ENCODE peak calls at places on chromosomes 11 and 22, in nine cellular contexts. C is NB4; O is mucosa of gallbladder; M is ELF-1; X is endodermal cell; G is NCI-H1694; W is T-cell; E is Calu3; L is activated CD4-positive, CD25-positive, alpha-beta regulatory T cell. P is an unnamed sample.

GRCh38 chr11:9753031-9753430 is 89.2 kb downstream of the SWAP70 start:
- DNase-seq in C (peak), O (no peak), M (no peak), X (no peak), G (no peak), W (no peak), E (no peak), L (no peak), P (no peak)

GRCh38 chr11:79199729-79200354 is 241.0 kb downstream of the TENM4 start:
- DNase-seq in C (no peak), O (no peak), M (no peak), X (no peak), G (no peak), W (no peak), E (no peak), L (no peak), P (no peak)

GRCh38 chr22:31826443-31826842 is 72.6 kb downstream of the DEPDC5 start:
- DNase-seq in C (no peak), O (no peak), M (no peak), X (no peak), G (no peak), W (no peak), E (no peak), L (no peak), P (no peak)

GRCh38 chr11:47004595-47005033 is 68.1 kb downstream of the CSTPP1 start:
- DNase-seq in C (peak), O (peak), M (peak), X (no peak), G (peak), W (no peak), E (peak), L (no peak), P (peak)

GRCh38 chr11:78526497-78527146 is 48.0 kb downstream of the NARS2 start:
- DNase-seq in C (no peak), O (no peak), M (no peak), X (no peak), G (no peak), W (no peak), E (no peak), L (no peak), P (no peak)

GRCh38 chr11:68682531-68682931 is 1.8 kb upstream of the GAL start:
- DNase-seq in C (peak), O (no peak), M (no peak), X (no peak), G (no peak), W (no peak), E (no peak), L (no peak), P (no peak)

GRCh38 chr11:36055356-36055755 is 111.5 kb downstream of the LDLRAD3 start:
- DNase-seq in C (no peak), O (no peak), M (no peak), X (no peak), G (peak), W (no peak), E (no peak), L (no peak), P (no peak)

GRCh38 chr22:35541254-35541748 is 670 bp downstream of the RASD2 start:
- DNase-seq in C (no peak), O (no peak), M (no peak), X (peak), G (no peak), W (no peak), E (peak), L (no peak), P (no peak)

GRCh38 chr11:27209562-27210005 is 153.4 kb downstream of the CCDC34 start:
- DNase-seq in C (peak), O (no peak), M (peak), X (peak), G (peak), W (no peak), E (peak), L (no peak), P (no peak)

GRCh38 chr11:73359341-73359740 is 16.9 kb upstream of the RELT start:
- DNase-seq in C (no peak), O (no peak), M (no peak), X (no peak), G (no peak), W (no peak), E (no peak), L (no peak), P (no peak)

GRCh38 chr11:71191201-71191600 is 61.2 kb downstream of the SHANK2 start:
- DNase-seq in C (no peak), O (no peak), M (no peak), X (no peak), G (no peak), W (no peak), E (no peak), L (no peak), P (no peak)

GRCh38 chr11:72975778-72976520 is 161.7 kb downstream of the ATG16L2 start:
- DNase-seq in C (peak), O (no peak), M (no peak), X (no peak), G (no peak), W (no peak), E (no peak), L (no peak), P (no peak)

GRCh38 chr11:88338223-88338661 is 706 bp upstream of the CTSC start:
- DNase-seq in C (peak), O (peak), M (peak), X (peak), G (peak), W (peak), E (peak), L (peak), P (peak)

GRCh38 chr11:14908214-14908880 is 16.3 kb upstream of the CYP2R1 start:
- DNase-seq in C (peak), O (peak), M (peak), X (peak), G (peak), W (no peak), E (no peak), L (peak), P (peak)

GRCh38 chr11:133134561-133135173 is 397.6 kb downstream of the OPCML start:
- DNase-seq in C (peak), O (peak), M (peak), X (peak), G (peak), W (no peak), E (peak), L (no peak), P (peak)

GRCh38 chr11:118152552-118153471 is at the start of gene SCN4B:
- DNase-seq in C (peak), O (peak), M (peak), X (peak), G (no peak), W (no peak), E (peak), L (no peak), P (peak)

GRCh38 chr11:33387996-33388395 is 130.8 kb downstream of the HIPK3 start:
- DNase-seq in C (no peak), O (no peak), M (no peak), X (no peak), G (no peak), W (no peak), E (no peak), L (no peak), P (no peak)

GRCh38 chr11:69064394-69064957 is 15.7 kb downstream of the TPCN2 start:
- DNase-seq in C (peak), O (no peak), M (no peak), X (no peak), G (no peak), W (no peak), E (no peak), L (no peak), P (no peak)

GRCh38 chr11:82732734-82733443 is 775 bp downstream of the FAM181B start:
- DNase-seq in C (no peak), O (no peak), M (no peak), X (peak), G (no peak), W (no peak), E (peak), L (no peak), P (no peak)

GRCh38 chr22:47371263-47372090 is 609.0 kb downstream of the TBC1D22A start:
- DNase-seq in C (no peak), O (no peak), M (no peak), X (peak), G (no peak), W (no peak), E (no peak), L (no peak), P (no peak)

GRCh38 chr11:8017894-8018741 is 31.0 kb downstream of the EIF3F start:
- DNase-seq in C (no peak), O (no peak), M (no peak), X (peak), G (no peak), W (no peak), E (no peak), L (no peak), P (no peak)

GRCh38 chr11:100863080-100863581 is 176.0 kb downstream of the ARHGAP42 start:
- DNase-seq in C (peak), O (peak), M (peak), X (no peak), G (no peak), W (no peak), E (no peak), L (no peak), P (no peak)

GRCh38 chr11:126194121-126194543 is 17.3 kb downstream of the RPUSD4 start:
- DNase-seq in C (peak), O (peak), M (no peak), X (peak), G (peak), W (no peak), E (peak), L (no peak), P (no peak)

GRCh38 chr22:49660794-49661781 is 166.6 kb downstream of the BRD1 start:
- DNase-seq in C (no peak), O (no peak), M (no peak), X (peak), G (no peak), W (no peak), E (no peak), L (no peak), P (no peak)

GRCh38 chr11:76980196-76980595 is 54.0 kb upstream of the B3GNT6 start:
- DNase-seq in C (no peak), O (no peak), M (no peak), X (no peak), G (no peak), W (no peak), E (no peak), L (no peak), P (no peak)

GRCh38 chr11:115141221-115141620 is 363.0 kb downstream of the CADM1 start:
- DNase-seq in C (no peak), O (no peak), M (peak), X (no peak), G (no peak), W (no peak), E (no peak), L (no peak), P (no peak)

GRCh38 chr11:118194835-118195627 is 18.6 kb upstream of the SCN2B start:
- DNase-seq in C (no peak), O (peak), M (peak), X (peak), G (no peak), W (no peak), E (peak), L (no peak), P (peak)